ENCODE peak calls at places on chromosomes 5 and 9, in five cellular contexts. V, U, P, L and W are unnamed samples.

GRCh38 chr5:149656576-149657182 is 73.4 kb upstream of the PPARGC1B start:
- DNase-seq in V (peak; percentile 51), U (peak; percentile 51), P (peak; percentile 70), L (no peak), W (peak; percentile 95)

GRCh38 chr9:135479469-135480052 is at the start of gene PPP1R26:
- DNase-seq in V (no peak), U (no peak), P (peak; percentile 26), L (no peak), W (no peak)

GRCh38 chr9:136577941-136578619 is 32.2 kb upstream of the NOTCH1 start:
- DNase-seq in V (no peak), U (no peak), P (no peak), L (no peak), W (no peak)

GRCh38 chr5:74434124-74434899 is 206.2 kb downstream of the ENC1 start:
- DNase-seq in V (peak; percentile 33), U (no peak), P (no peak), L (no peak), W (peak; percentile 52)

GRCh38 chr5:157596449-157596848 is 20.9 kb upstream of the ADAM19 start:
- DNase-seq in V (no peak), U (peak; percentile 95), P (no peak), L (no peak), W (no peak)

GRCh38 chr5:96904054-96904931 is 28.0 kb downstream of the ERAP2 start:
- DNase-seq in V (no peak), U (no peak), P (no peak), L (no peak), W (no peak)

GRCh38 chr9:116234091-116234490 is 80.5 kb downstream of the PAPPA start:
- DNase-seq in V (peak; percentile 77), U (no peak), P (no peak), L (no peak), W (peak; percentile 58)

GRCh38 chr5:32859211-32859641 is 148.1 kb downstream of the NPR3 start:
- DNase-seq in V (peak; percentile 52), U (no peak), P (no peak), L (no peak), W (no peak)

GRCh38 chr5:74919487-74919886 is 53.3 kb upstream of the FAM169A start:
- DNase-seq in V (peak; percentile 69), U (peak; percentile 49), P (peak; percentile 54), L (peak; percentile 60), W (peak; percentile 55)

GRCh38 chr5:54991446-54991845 is 6.1 kb upstream of the ESM1 start:
- DNase-seq in V (no peak), U (no peak), P (no peak), L (no peak), W (no peak)

GRCh38 chr9:7237473-7238243 is 479.9 kb downstream of the KDM4C start:
- DNase-seq in V (no peak), U (no peak), P (no peak), L (no peak), W (no peak)

GRCh38 chr9:133605856-133606721 is 3.1 kb downstream of the FAM163B start:
- DNase-seq in V (no peak), U (no peak), P (no peak), L (no peak), W (no peak)

GRCh38 chr9:104362912-104363472 is 141.1 kb upstream of the OR13F1 start:
- DNase-seq in V (no peak), U (no peak), P (no peak), L (no peak), W (no peak)

GRCh38 chr9:63816742-63817621 is 1468.0 kb downstream of the FOXD4L5 start:
- DNase-seq in V (peak; percentile 96), U (peak; percentile 95), P (peak; percentile 65), L (peak; percentile 70), W (peak; percentile 100)

GRCh38 chr9:81588148-81588874 is 101.0 kb downstream of the TLE1 start:
- DNase-seq in V (peak; percentile 92), U (no peak), P (no peak), L (peak; percentile 99), W (no peak)
- TF ChIP-seq CTCF in V (no peak), U (no peak), P (no peak), L (peak; percentile 52), W (no peak)

GRCh38 chr5:104800440-104801048 is 1238.0 kb upstream of the NUDT12 start:
- DNase-seq in V (peak; percentile 0), U (peak; percentile 36), P (peak; percentile 12), L (peak; percentile 26), W (peak; percentile 71)
- TF ChIP-seq CTCF in V (no peak), U (peak; percentile 44), P (peak; percentile 7), L (peak; percentile 62), W (peak; percentile 80)

GRCh38 chr9:121744002-121744686 is 92.7 kb downstream of the DAB2IP start:
- DNase-seq in V (peak; percentile 23), U (peak; percentile 74), P (peak; percentile 55), L (peak; percentile 74), W (peak; percentile 88)
- TF ChIP-seq CTCF in V (peak; percentile 43), U (peak; percentile 66), P (peak; percentile 61), L (peak; percentile 94), W (peak; percentile 78)

GRCh38 chr9:95264954-95265615 is 52.4 kb downstream of the FANCC start:
- DNase-seq in V (peak; percentile 34), U (no peak), P (peak; percentile 28), L (no peak), W (no peak)
- TF ChIP-seq CTCF in V (peak; percentile 13), U (no peak), P (peak; percentile 27), L (peak; percentile 33), W (peak; percentile 69)

GRCh38 chr5:148454576-148454975 is 70.8 kb downstream of the FBXO38 start:
- DNase-seq in V (no peak), U (no peak), P (no peak), L (no peak), W (peak; percentile 75)

GRCh38 chr5:148459669-148460068 is 75.9 kb downstream of the FBXO38 start:
- DNase-seq in V (no peak), U (no peak), P (no peak), L (no peak), W (no peak)

GRCh38 chr5:148455055-148455675 is 71.4 kb downstream of the FBXO38 start:
- DNase-seq in V (peak; percentile 19), U (no peak), P (no peak), L (no peak), W (no peak)

GRCh38 chr5:148458036-148458888 is 74.5 kb downstream of the FBXO38 start:
- DNase-seq in V (no peak), U (no peak), P (no peak), L (no peak), W (no peak)

DNA sequence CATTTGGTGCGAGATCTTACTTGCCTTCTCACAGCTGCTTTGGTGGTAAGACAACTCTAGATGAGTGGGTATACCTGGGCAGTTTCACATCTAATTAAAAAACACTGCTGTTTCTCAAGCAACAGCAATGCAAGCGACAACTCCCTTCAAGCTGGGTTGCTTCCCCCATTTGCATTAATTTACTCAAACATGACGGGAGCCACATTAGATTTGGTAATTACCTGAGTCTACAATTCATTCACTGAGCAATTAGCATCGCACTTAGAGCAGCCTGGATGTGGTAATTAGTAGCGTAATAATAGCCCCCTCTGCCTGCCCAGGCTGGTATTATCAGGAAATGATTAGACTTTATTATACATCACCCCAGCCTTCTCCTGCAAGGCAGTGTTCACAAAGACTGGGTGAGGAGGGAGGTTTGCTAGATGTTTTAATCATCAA is 73.4 kb downstream of the FBXO38 start:
- DNase-seq in V (peak; percentile 38), U (peak; percentile 10), P (peak; percentile 17), L (no peak), W (no peak)
- TF ChIP-seq CTCF in V (peak; percentile 50), U (peak; percentile 14), P (no peak), L (peak; percentile 41), W (peak; percentile 77)

GRCh38 chr9:97470076-97470475 is 31.4 kb upstream of the TMOD1 start:
- DNase-seq in V (peak; percentile 2), U (peak; percentile 31), P (no peak), L (no peak), W (peak; percentile 65)
- TF ChIP-seq CTCF in V (peak; percentile 51), U (peak; percentile 13), P (peak; percentile 31), L (peak; percentile 26), W (peak; percentile 73)

GRCh38 chr9:110224583-110224982 is 16.6 kb upstream of the C9orf152 start:
- DNase-seq in V (no peak), U (no peak), P (no peak), L (no peak), W (no peak)
- TF ChIP-seq CTCF in V (no peak), U (no peak), P (no peak), L (no peak), W (no peak)

DNA sequence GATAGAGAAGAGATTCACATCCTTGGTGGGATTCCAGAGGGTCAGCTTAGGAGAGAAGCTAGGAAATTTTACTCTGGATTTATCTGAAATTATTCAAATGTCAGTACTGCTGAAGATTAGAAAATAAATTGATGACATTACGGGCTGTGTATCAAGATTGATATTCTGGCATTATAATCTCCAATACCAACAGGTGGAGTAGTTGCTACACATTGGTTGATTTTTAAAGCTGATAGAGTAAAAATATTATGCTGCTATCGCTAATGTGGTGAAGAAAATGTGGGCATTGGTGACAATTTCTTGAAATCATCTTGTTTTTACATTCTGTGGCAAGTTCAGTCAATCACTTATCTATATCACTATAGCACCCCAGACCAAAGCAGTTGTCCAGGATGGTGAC is 378.5 kb downstream of the MTRR start:
- DNase-seq in V (no peak), U (no peak), P (no peak), L (no peak), W (no peak)
- TF ChIP-seq CTCF in V (no peak), U (no peak), P (no peak), L (no peak), W (peak; percentile 31)

GRCh38 chr5:116023619-116024018 is 8.7 kb upstream of the ARL14EPL start:
- DNase-seq in V (no peak), U (no peak), P (no peak), L (no peak), W (no peak)
- TF ChIP-seq CTCF in V (no peak), U (no peak), P (no peak), L (no peak), W (peak; percentile 56)